ENCODE peak calls at places on chromosomes 5 and 9, in seven cellular contexts. M is tibial nerve, U is HepG2, L is A549, E is K562, J is transverse colon, P is sigmoid colon. A is an unnamed sample.

GRCh38 chr9:78239506-78239905 is 3.6 kb downstream of the CEP78 start:
- DNase-seq in L (peak), E (no peak), M (no peak), P (no peak), U (peak), J (peak), A (peak)

GRCh38 chr5:114325552-114325951 is 36.3 kb upstream of the KCNN2 start:
- DNase-seq in L (no peak), M (no peak), P (no peak), U (no peak), E (no peak), J (no peak), A (no peak)

GRCh38 chr5:55997742-55998351 is 3.1 kb upstream of the IL6ST start:
- DNase-seq in M (no peak), J (no peak), P (no peak), U (no peak), L (no peak), E (peak), A (no peak)

GRCh38 chr5:61280205-61280604 is 51.9 kb upstream of the ZSWIM6 start:
- DNase-seq in P (no peak), J (no peak), L (no peak), M (peak), E (no peak), U (no peak), A (no peak)

GRCh38 chr9:82202808-82203207 is 214.2 kb downstream of the SPATA31D1 start:
- DNase-seq in U (no peak), M (no peak), E (no peak), J (no peak), L (no peak), P (no peak), A (no peak)

GRCh38 chr9:129008469-129008965 is 19.6 kb downstream of the SH3GLB2 start:
- DNase-seq in P (no peak), M (no peak), L (no peak), J (no peak), U (no peak), E (no peak), A (no peak)

GRCh38 chr9:69385474-69386091 is 60.6 kb downstream of the ENTREP1 start:
- DNase-seq in E (no peak), M (no peak), U (no peak), L (no peak), J (no peak), P (no peak), A (no peak)

GRCh38 chr5:143923634-143924265 is 111.8 kb downstream of the HMHB1 start:
- DNase-seq in J (no peak), M (no peak), U (no peak), E (no peak), L (peak), P (no peak), A (no peak)

GRCh38 chr5:131379723-131380122 is 115.9 kb downstream of the CDC42SE2 start:
- DNase-seq in J (no peak), U (peak), E (no peak), L (peak), M (no peak), P (no peak), A (no peak)

GRCh38 chr5:180824630-180825476 is 22.2 kb upstream of the MGAT1 start:
- DNase-seq in P (peak), L (no peak), J (no peak), E (no peak), U (no peak), M (no peak), A (no peak)

GRCh38 chr5:156259618-156260017 is 67.3 kb upstream of the SGCD start:
- DNase-seq in U (no peak), M (no peak), J (no peak), L (no peak), E (no peak), P (no peak), A (no peak)

GRCh38 chr9:107228648-107229047 is 54.4 kb upstream of the RAD23B start:
- DNase-seq in U (no peak), P (no peak), J (no peak), E (no peak), L (no peak), M (no peak), A (no peak)

GRCh38 chr5:123690821-123691220 is 178.8 kb downstream of the CSNK1G3 start:
- DNase-seq in P (no peak), L (no peak), E (no peak), U (no peak), J (no peak), M (no peak), A (no peak)

GRCh38 chr5:76867027-76867426 is 17.2 kb downstream of the S100Z start:
- DNase-seq in E (no peak), M (no peak), U (no peak), J (no peak), P (no peak), L (no peak), A (no peak)

GRCh38 chr9:94908583-94909249 is 182.2 kb downstream of the AOPEP start:
- DNase-seq in U (no peak), J (no peak), L (peak), M (no peak), P (no peak), E (no peak), A (no peak)

GRCh38 chr5:60148356-60148755 is 254.8 kb upstream of the PDE4D start:
- DNase-seq in U (no peak), J (no peak), M (no peak), L (no peak), P (no peak), E (no peak), A (no peak)

GRCh38 chr5:55303238-55303690 is 4.2 kb downstream of the DHX29 start:
- DNase-seq in P (no peak), U (no peak), J (no peak), E (no peak), M (no peak), L (no peak), A (peak)

GRCh38 chr5:84623034-84623433 is 238.4 kb upstream of the EDIL3 start:
- DNase-seq in M (no peak), E (no peak), L (no peak), U (no peak), P (no peak), J (no peak), A (no peak)

GRCh38 chr5:11415751-11416150 is 488.5 kb downstream of the CTNND2 start:
- DNase-seq in J (no peak), L (no peak), P (no peak), E (no peak), U (no peak), M (no peak), A (no peak)

GRCh38 chr9:3963266-3964019 is 336.4 kb downstream of the GLIS3 start:
- DNase-seq in M (peak), L (peak), J (no peak), P (peak), U (no peak), E (no peak), A (peak)

DNA sequence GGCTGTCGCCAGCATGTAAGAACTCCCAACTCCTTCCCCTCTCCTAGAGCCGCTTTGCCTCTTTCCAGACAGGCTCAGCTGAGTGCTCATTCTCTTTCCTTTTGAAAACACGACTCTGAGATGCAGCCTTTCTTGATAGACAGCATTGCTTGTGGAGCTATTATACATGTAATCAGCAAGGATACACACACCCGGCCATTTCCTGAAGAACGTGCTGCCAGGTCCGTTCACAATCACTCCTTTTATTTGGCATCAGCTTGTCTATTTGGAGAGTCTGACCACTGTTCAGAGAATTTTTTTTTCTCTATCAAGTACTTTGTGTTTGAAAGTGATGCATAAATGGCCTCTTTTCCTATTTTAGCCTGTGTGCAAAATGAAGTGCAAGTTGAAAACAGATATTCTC is 328.7 kb downstream of the MARCHF11 start:
- DNase-seq in J (no peak), L (no peak), M (no peak), P (no peak), U (no peak), E (no peak), A (no peak)
- TF ChIP-seq EP300 in J (no peak), L (no peak), M (no peak), P (no peak), U (no peak), E (no peak), A (no peak)

GRCh38 chr5:134873494-134873893 is 677 bp upstream of the TXNDC15 start:
- DNase-seq in J (no peak), P (no peak), L (no peak), U (no peak), E (no peak), M (no peak), A (no peak)
- H3K4me3 ChIP-seq in J (no peak), P (peak), L (no peak), U (no peak), E (peak), M (peak), A (no peak)

GRCh38 chr5:113171520-113171919 is 194.9 kb downstream of the DCP2 start:
- DNase-seq in J (no peak), U (no peak), L (no peak), M (no peak), E (no peak), P (no peak), A (no peak)

GRCh38 chr5:113170707-113171106 is 194.1 kb downstream of the DCP2 start:
- DNase-seq in L (no peak), P (no peak), E (no peak), U (no peak), J (no peak), M (no peak), A (no peak)

GRCh38 chr5:113176196-113176595 is 199.6 kb downstream of the DCP2 start:
- DNase-seq in J (no peak), E (no peak), U (no peak), M (no peak), L (no peak), P (no peak), A (no peak)

GRCh38 chr5:113169720-113170119 is 193.1 kb downstream of the DCP2 start:
- DNase-seq in M (no peak), E (no peak), J (no peak), U (no peak), L (no peak), P (no peak), A (no peak)

DNA sequence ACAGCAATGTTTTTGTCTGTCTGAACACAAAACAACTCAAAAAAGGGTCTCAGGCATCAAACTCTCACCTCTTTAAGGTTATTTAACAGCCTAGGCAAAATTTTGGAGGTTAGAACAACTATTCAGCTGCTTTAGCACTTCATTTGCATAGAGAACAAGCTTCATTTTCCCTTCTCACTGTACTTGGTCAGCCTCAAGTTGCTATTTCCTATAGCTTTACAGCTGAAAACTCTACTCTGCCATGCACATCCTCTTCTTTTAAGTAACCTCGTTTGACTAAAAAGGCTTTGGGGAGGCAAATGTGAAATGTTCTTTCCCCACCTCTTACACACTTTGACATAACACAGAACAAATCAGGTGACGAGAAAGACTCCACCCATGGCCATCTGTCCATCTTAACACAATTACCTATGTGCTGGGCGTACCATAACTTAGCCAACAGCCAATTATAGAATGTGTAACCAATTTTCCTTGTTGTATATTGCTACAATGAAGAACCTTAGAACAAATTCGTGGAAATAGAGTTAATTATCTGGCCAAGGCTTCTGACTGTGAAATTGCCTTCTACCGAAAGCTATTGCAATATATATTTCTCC is 195.7 kb downstream of the DCP2 start:
- DNase-seq in P (no peak), M (no peak), J (no peak), E (no peak), L (no peak), U (no peak), A (no peak)
- TF ChIP-seq EP300 in P (no peak), M (no peak), J (no peak), E (no peak), L (no peak), U (no peak), A (no peak)

DNA sequence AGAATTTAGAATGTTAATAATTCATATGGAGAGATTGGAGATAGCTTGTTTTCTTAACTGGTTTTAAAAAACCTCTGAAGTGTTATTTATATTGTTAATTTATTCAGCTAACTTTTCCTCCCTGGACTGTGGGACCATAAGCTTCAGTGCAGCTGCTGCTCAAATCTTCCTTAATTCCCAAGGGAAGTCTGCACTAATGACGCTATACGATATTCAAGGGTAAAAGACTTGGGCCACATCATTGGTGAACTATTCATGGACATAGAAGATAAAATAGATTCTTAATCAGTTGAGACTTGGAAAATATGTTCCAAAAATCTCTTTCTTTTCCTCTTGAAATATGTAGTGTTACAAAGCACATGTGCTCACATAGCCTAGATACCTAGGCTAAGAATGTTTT is 31.1 kb upstream of the GAS1 start:
- DNase-seq in M (no peak), P (no peak), L (no peak), U (no peak), J (no peak), E (no peak), A (no peak)
- H3K4me3 ChIP-seq in M (no peak), P (no peak), L (no peak), U (no peak), J (no peak), E (no peak), A (no peak)

DNA sequence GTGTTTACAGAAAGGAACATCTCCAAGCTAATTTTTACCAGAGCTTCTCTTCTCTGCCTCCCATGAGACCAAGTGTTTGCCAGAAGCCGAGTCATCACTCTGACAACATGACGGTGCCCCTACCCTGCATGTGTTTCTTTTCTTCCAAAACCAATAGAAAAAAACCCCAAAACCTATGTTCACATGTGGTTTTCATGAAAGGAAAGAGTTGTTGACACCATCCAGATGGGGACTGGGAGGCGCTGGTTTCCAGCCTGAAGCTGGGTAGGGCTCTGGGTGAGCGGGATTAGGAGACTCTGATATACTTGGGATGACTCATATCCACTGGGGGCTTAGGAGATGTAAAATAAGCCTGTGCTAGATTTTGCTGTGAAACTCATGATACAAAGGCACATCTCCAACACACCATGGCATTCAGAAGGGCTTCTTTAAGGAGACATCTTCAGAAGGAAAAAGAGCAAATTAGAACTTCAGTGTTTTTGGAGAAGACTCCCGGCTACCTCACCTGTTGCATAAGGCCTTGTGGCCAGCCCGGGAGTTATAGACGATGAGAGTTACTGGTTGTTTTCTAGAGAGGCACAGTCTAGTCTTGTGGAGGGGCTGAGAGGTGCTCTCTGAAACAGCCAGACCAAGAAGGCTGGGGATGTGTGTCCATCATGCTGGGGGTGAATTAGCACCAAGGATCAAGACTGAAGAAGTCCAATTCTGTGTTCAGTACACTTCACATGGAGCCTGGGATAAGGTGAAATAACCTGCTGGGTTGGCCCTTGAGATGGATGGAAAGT is 108.9 kb upstream of the LHFPL2 start:
- DNase-seq in E (no peak), P (no peak), M (peak), L (no peak), J (no peak), U (peak), A (no peak)
- TF ChIP-seq EP300 in E (no peak), P (no peak), M (no peak), L (no peak), J (no peak), U (no peak), A (no peak)